ENCODE peak calls at places on chromosomes 3 and 15, in ten cellular contexts. P is heart left ventricle, M is cerebellar cortex, K is ELF-1, X is NCI-H1092, V is T-cell, L is right atrium auricular region, E is Panc1, U is HT1080, G is T-helper 9 cell. J is an unnamed sample.

GRCh38 chr3:54342676-54343075 is 220.3 kb downstream of the CACNA2D3 start:
- DNase-seq in P (no peak), X (peak), M (no peak), L (no peak), E (no peak), V (no peak), G (no peak), U (no peak), K (no peak), J (no peak)

GRCh38 chr3:127149621-127150310 is 43.2 kb upstream of the PRR23E start:
- DNase-seq in G (no peak), L (no peak), P (no peak), U (no peak), M (no peak), K (no peak), E (no peak), X (no peak), V (no peak), J (no peak)

GRCh38 chr15:89052474-89052873 is 35.8 kb upstream of the ABHD2 start:
- DNase-seq in P (no peak), E (no peak), X (no peak), V (no peak), M (no peak), L (no peak), K (no peak), U (peak), G (no peak), J (no peak)

GRCh38 chr15:99174989-99175388 is 70.1 kb downstream of the SYNM start:
- DNase-seq in K (no peak), L (no peak), M (no peak), P (no peak), U (no peak), V (no peak), G (no peak), E (no peak), X (no peak), J (no peak)

GRCh38 chr15:95325763-95326688 is 1004.5 kb upstream of the NR2F2 start:
- DNase-seq in V (no peak), K (no peak), X (no peak), U (no peak), E (no peak), L (no peak), P (no peak), M (no peak), G (no peak), J (no peak)

GRCh38 chr15:74264081-74264501 is 28.0 kb downstream of the CCDC33 start:
- DNase-seq in E (no peak), V (no peak), X (peak), M (peak), K (no peak), P (no peak), L (no peak), U (no peak), G (no peak), J (peak)

GRCh38 chr3:66177026-66177425 is 43.8 kb upstream of the SLC25A26 start:
- DNase-seq in U (no peak), M (peak), K (no peak), P (peak), X (no peak), E (no peak), G (no peak), V (no peak), L (no peak), J (peak)

GRCh38 chr3:155065537-155065936 is 14.6 kb upstream of the MME start:
- DNase-seq in M (peak), G (no peak), U (peak), P (no peak), L (no peak), K (no peak), V (no peak), X (no peak), E (peak), J (no peak)

GRCh38 chr3:102136183-102136582 is 286.9 kb downstream of the NFKBIZ start:
- DNase-seq in X (no peak), K (no peak), V (no peak), P (no peak), L (no peak), E (no peak), G (no peak), M (no peak), U (no peak), J (no peak)